ENCODE peak calls at places on chromosomes 12 and 14, in eight cellular contexts. H is psoas muscle, M is omental fat pad, Z is mesothelial cell of epicardium, R is choroid plexus epithelial cell, O is astrocyte of the cerebellum, N is heart right ventricle, A is A673. D is an unnamed sample.

GRCh38 chr12:106119301-106119700 is 19.5 kb downstream of the NUAK1 start:
- DNase-seq in O (no peak), Z (no peak), A (no peak), N (no peak), R (no peak), H (no peak), M (no peak), D (no peak)

GRCh38 chr12:96776908-96777307 is 130.1 kb upstream of the NEDD1 start:
- DNase-seq in M (no peak), Z (no peak), H (no peak), R (no peak), O (no peak), A (no peak), N (no peak), D (no peak)

GRCh38 chr12:1041478-1041877 is 50.5 kb downstream of the ERC1 start:
- DNase-seq in O (no peak), M (no peak), R (no peak), N (no peak), Z (no peak), A (no peak), H (no peak), D (no peak)

GRCh38 chr12:64720884-64721283 is 38.3 kb downstream of the GNS start:
- DNase-seq in A (no peak), M (no peak), R (no peak), Z (no peak), N (no peak), O (no peak), H (no peak), D (no peak)

GRCh38 chr14:61296707-61297502 is 15.8 kb upstream of the TMEM30B start:
- DNase-seq in R (peak), M (no peak), A (peak), N (no peak), O (peak), Z (no peak), H (no peak), D (peak)

GRCh38 chr14:80751285-80751684 is 190.3 kb downstream of the CEP128 start:
- DNase-seq in M (no peak), Z (no peak), N (no peak), O (no peak), R (no peak), H (no peak), A (no peak), D (no peak)

GRCh38 chr14:100215330-100215885 is 23.5 kb upstream of the YY1 start:
- DNase-seq in H (no peak), Z (no peak), M (no peak), N (no peak), R (no peak), A (no peak), O (no peak), D (no peak)

GRCh38 chr14:21308132-21308478 is 28.2 kb downstream of the RPGRIP1 start:
- DNase-seq in O (no peak), N (no peak), R (no peak), Z (no peak), M (no peak), A (no peak), H (no peak), D (peak)

GRCh38 chr14:21923820-21924219 is 250.2 kb upstream of the OR4E1 start:
- DNase-seq in H (no peak), O (no peak), A (no peak), N (no peak), R (no peak), Z (no peak), M (no peak), D (no peak)

GRCh38 chr14:103697601-103698379 is 17.5 kb downstream of the XRCC3 start:
- DNase-seq in M (no peak), N (no peak), A (no peak), Z (no peak), H (peak), R (no peak), O (no peak), D (no peak)

GRCh38 chr12:25733541-25733940 is 180.5 kb upstream of the LMNTD1 start:
- DNase-seq in N (no peak), H (no peak), A (no peak), R (no peak), O (no peak), M (no peak), Z (no peak), D (no peak)

GRCh38 chr12:121858662-121859572 is at the start of gene HPD:
- DNase-seq in N (peak), O (peak), H (peak), R (peak), M (no peak), Z (no peak), A (no peak), D (no peak)

GRCh38 chr14:22558221-22558913 is 30.7 kb downstream of the DAD1 start:
- DNase-seq in A (no peak), M (no peak), O (no peak), H (no peak), N (no peak), Z (no peak), R (no peak), D (no peak)

GRCh38 chr12:38648813-38649212 is 256.6 kb downstream of the CPNE8 start:
- DNase-seq in M (no peak), O (no peak), R (no peak), H (no peak), A (no peak), Z (no peak), N (no peak), D (no peak)

GRCh38 chr12:45363903-45364302 is 148.0 kb downstream of the ANO6 start:
- DNase-seq in A (no peak), R (no peak), H (no peak), M (no peak), Z (no peak), N (no peak), O (no peak), D (no peak)

GRCh38 chr14:61860294-61860918 is 98.2 kb downstream of the SNAPC1 start:
- DNase-seq in A (peak), N (no peak), Z (no peak), O (peak), M (no peak), H (no peak), R (peak), D (no peak)

GRCh38 chr12:113980537-113981337 is 14.6 kb upstream of the RBM19 start:
- DNase-seq in A (peak), O (peak), N (no peak), Z (no peak), H (no peak), R (peak), M (no peak), D (peak)

GRCh38 chr12:32983968-32984367 is 87.4 kb upstream of the PKP2 start:
- DNase-seq in H (no peak), Z (no peak), N (no peak), A (peak), O (no peak), M (no peak), R (no peak), D (no peak)

GRCh38 chr14:44384093-44384492 is 123.0 kb downstream of the FSCB start:
- DNase-seq in Z (no peak), A (no peak), H (no peak), R (no peak), O (no peak), M (no peak), N (no peak), D (no peak)

GRCh38 chr14:77838756-77839565 is 39.1 kb downstream of the ADCK1 start:
- DNase-seq in N (no peak), R (peak), A (no peak), H (no peak), O (no peak), Z (no peak), M (no peak), D (no peak)

GRCh38 chr14:96245710-96246534 is 10.1 kb upstream of the BDKRB1 start:
- DNase-seq in A (no peak), O (no peak), M (no peak), R (peak), N (no peak), H (no peak), Z (no peak), D (no peak)

GRCh38 chr12:64608901-64609542 is 1.3 kb upstream of the RASSF3 start:
- DNase-seq in A (peak), M (no peak), Z (no peak), O (no peak), R (peak), H (no peak), N (no peak), D (peak)

GRCh38 chr12:25186038-25186787 is 8.7 kb downstream of the DNAI7 start:
- DNase-seq in Z (no peak), H (no peak), A (no peak), R (no peak), M (no peak), N (no peak), O (no peak), D (no peak)

GRCh38 chr12:29148065-29148957 is 767 bp upstream of the FAR2 start:
- DNase-seq in R (peak), N (peak), H (peak), A (peak), O (no peak), Z (no peak), M (no peak), D (no peak)

GRCh38 chr14:93239869-93240677 is 33.0 kb downstream of the UBR7 start:
- DNase-seq in R (peak), N (no peak), H (no peak), Z (no peak), M (no peak), O (peak), A (peak), D (no peak)

GRCh38 chr12:112386726-112387125 is 4.5 kb upstream of the HECTD4 start:
- DNase-seq in M (no peak), O (no peak), R (peak), Z (no peak), N (peak), H (no peak), A (peak), D (no peak)

GRCh38 chr12:109491671-109492070 is 14.2 kb downstream of the UBE3B start:
- DNase-seq in M (no peak), N (no peak), R (no peak), O (no peak), H (no peak), Z (no peak), A (no peak), D (no peak)

GRCh38 chr12:67459173-67459572 is 189.4 kb upstream of the DYRK2 start:
- DNase-seq in R (no peak), N (no peak), O (no peak), M (no peak), Z (no peak), H (no peak), A (no peak), D (no peak)

GRCh38 chr12:67459578-67459977 is 189.0 kb upstream of the DYRK2 start:
- DNase-seq in M (no peak), O (no peak), N (no peak), H (no peak), R (no peak), A (no peak), Z (no peak), D (no peak)

GRCh38 chr12:67457136-67457535 is 188.0 kb downstream of the CAND1 start:
- DNase-seq in O (no peak), A (no peak), M (no peak), R (no peak), H (no peak), Z (no peak), N (no peak), D (no peak)

GRCh38 chr12:67456281-67456918 is 187.2 kb downstream of the CAND1 start:
- DNase-seq in R (peak), A (peak), N (no peak), H (no peak), Z (no peak), M (no peak), O (peak), D (no peak)

DNA sequence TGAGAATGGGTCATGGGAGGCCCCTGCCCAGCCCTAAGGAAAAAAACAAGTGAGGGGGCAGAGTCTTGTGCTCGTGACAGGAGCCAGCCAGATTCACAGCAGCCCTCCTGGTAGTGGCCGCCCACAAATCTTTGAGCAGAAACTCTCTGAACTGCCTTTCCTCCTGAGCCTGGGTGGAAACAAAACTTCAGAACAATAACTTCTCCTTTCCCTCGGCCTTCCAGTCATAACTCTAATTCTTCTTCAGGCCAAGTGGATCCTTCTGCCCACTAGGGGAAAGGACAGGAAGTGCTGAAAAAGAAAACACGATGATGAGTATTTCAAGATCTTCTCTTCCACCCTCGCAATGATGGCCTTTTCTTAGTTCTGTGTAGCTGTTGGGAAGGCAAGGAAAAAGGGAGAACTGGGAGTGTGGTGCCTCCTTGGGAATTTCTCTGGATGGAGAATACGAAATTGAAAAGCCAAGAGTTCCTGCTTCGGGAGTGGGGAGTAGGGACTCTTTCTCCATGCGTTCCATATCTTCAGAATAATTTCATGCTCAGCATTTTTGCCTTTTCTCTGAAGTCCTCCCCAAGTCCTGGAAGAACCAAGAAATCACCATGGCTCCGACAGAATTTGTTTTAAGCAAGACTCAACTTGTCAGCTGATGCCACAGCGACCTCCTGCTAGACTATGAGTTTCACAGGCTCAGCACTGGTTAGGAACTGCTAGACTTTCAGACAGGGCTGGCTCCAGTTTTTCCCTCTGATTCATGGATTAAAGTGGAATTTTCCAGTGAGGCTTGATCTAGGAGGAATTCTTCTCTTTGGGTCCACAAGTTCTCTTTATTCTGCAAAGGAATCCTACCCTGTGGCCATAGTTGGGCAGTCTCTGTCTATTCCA is 188.9 kb downstream of the CAND1 start:
- DNase-seq in Z (no peak), R (peak), M (no peak), N (no peak), O (no peak), A (no peak), H (no peak), D (no peak)
- TF ChIP-seq CTCF in Z (no peak), R (peak), M (no peak), N (peak), O (peak), A (peak), H (peak), D (peak)

GRCh38 chr12:85155791-85156190 is 119.6 kb downstream of the LRRIQ1 start:
- DNase-seq in A (peak), O (peak), H (no peak), M (no peak), N (no peak), Z (no peak), R (peak), D (peak)
- TF ChIP-seq CTCF in A (peak), O (no peak), H (no peak), M (no peak), N (no peak), Z (peak), R (peak), D (peak)

GRCh38 chr14:24315243-24315806 is 4.0 kb downstream of the LTB4R start:
- DNase-seq in N (no peak), R (no peak), Z (no peak), M (no peak), H (no peak), O (no peak), A (no peak), D (no peak)

GRCh38 chr14:24317141-24317927 is 6.0 kb downstream of the LTB4R start:
- DNase-seq in H (no peak), M (no peak), R (no peak), N (no peak), O (no peak), A (no peak), Z (no peak), D (no peak)

GRCh38 chr14:24316597-24316950 is 5.3 kb downstream of the LTB4R start:
- DNase-seq in A (no peak), R (no peak), O (no peak), M (no peak), H (no peak), Z (no peak), N (no peak), D (no peak)

GRCh38 chr14:24314377-24315193 is 3.3 kb downstream of the LTB4R start:
- DNase-seq in R (no peak), H (no peak), Z (no peak), M (no peak), O (no peak), N (no peak), A (no peak), D (no peak)

DNA sequence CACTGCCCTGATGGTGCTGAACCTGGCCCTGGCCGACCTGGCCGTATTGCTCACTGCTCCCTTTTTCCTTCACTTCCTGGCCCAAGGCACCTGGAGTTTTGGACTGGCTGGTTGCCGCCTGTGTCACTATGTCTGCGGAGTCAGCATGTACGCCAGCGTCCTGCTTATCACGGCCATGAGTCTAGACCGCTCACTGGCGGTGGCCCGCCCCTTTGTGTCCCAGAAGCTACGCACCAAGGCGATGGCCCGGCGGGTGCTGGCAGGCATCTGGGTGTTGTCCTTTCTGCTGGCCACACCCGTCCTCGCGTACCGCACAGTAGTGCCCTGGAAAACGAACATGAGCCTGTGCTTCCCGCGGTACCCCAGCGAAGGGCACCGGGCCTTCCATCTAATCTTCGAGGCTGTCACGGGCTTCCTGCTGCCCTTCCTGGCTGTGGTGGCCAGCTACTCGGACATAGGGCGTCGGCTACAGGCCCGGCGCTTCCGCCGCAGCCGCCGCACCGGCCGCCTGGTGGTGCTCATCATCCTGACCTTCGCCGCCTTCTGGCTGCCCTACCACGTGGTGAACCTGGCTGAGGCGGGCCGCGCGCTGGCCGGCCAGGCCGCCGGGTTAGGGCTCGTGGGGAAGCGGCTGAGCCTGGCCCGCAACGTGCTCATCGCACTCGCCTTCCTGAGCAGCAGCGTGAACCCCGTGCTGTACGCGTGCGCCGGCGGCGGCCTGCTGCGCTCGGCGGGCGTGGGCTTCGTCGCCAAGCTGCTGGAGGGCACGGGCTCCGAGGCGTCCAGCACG is 4.7 kb downstream of the LTB4R start:
- DNase-seq in R (no peak), A (no peak), Z (no peak), N (peak), O (no peak), M (no peak), H (peak), D (no peak)
- TF ChIP-seq CTCF in R (no peak), A (no peak), Z (no peak), N (peak), O (no peak), M (no peak), H (peak), D (no peak)

GRCh38 chr14:45838597-45838996 is 585.6 kb upstream of the MIS18BP1 start:
- DNase-seq in R (peak), A (no peak), N (no peak), O (no peak), Z (no peak), H (no peak), M (no peak), D (no peak)
- TF ChIP-seq CTCF in R (no peak), A (peak), N (no peak), O (no peak), Z (no peak), H (no peak), M (no peak), D (peak)

GRCh38 chr14:54981698-54982097 is 45.2 kb downstream of the WDHD1 start:
- DNase-seq in M (no peak), R (peak), A (peak), H (no peak), N (no peak), O (peak), Z (no peak), D (no peak)
- TF ChIP-seq CTCF in M (no peak), R (peak), A (no peak), H (peak), N (no peak), O (no peak), Z (peak), D (no peak)

GRCh38 chr12:52121848-52122838 is 42.6 kb downstream of the SMIM41 start:
- DNase-seq in N (peak), Z (peak), R (peak), A (peak), O (no peak), H (peak), M (peak), D (no peak)
- TF ChIP-seq CTCF in N (peak), Z (peak), R (peak), A (peak), O (peak), H (peak), M (no peak), D (peak)

DNA sequence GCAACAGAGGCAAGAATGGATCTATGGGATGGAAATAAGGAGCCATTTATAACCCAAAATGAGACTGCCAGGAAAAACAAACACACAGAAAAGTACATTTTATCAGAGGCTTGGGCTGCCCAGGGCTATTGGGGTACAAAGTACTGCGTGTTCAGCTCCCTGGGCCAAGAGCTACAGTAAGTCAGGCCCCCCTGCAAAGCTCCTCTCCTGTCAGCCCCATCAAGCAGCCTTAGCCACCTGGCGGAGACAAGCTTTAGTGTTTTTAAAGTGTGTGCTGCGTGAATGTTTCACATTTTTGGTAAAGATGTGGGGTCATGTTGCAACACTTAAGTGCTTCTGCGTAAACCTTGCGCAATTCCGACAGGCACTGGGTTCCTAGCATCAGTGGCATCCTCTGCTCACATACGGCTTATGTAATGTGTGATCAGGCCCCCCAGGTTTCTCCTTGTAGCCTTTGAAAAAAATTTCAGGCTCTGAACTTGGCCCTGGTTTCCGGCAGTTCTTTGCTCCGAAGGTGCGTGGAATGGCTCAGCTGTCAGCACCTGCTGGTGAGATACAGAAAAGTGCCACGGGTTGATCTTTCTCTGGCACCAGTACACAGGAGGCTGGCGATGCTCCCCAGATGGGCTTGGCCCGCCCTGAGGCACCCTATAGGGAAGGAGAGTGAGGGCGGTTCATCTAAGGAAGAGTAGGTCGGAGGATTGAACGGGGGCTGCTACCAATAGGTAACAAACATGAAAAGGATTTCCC is 198.7 kb upstream of the EEA1 start:
- DNase-seq in O (peak), N (peak), M (peak), R (peak), Z (no peak), H (peak), A (peak), D (no peak)
- TF ChIP-seq CTCF in O (peak), N (peak), M (no peak), R (peak), Z (no peak), H (peak), A (peak), D (no peak)

GRCh38 chr14:23894687-23895419 is 58.7 kb upstream of the DHRS4 start:
- DNase-seq in N (no peak), Z (no peak), M (no peak), R (no peak), H (no peak), O (no peak), A (no peak), D (peak)

GRCh38 chr14:23899788-23900187 is 53.8 kb upstream of the DHRS4 start:
- DNase-seq in R (no peak), H (no peak), O (no peak), Z (no peak), M (no peak), N (no peak), A (no peak), D (no peak)

GRCh38 chr14:23895480-23895879 is 58.1 kb upstream of the DHRS4 start:
- DNase-seq in A (peak), Z (no peak), O (no peak), H (no peak), M (no peak), N (no peak), R (peak), D (no peak)
- TF ChIP-seq CTCF in A (peak), Z (no peak), O (no peak), H (no peak), M (no peak), N (no peak), R (no peak), D (peak)

D was measured in LNCaP clone FGC.